ENCODE peak calls at places on chromosomes 16 and 17, in four cellular contexts. F is cardiac muscle cell, E is Calu3, G is EL. K is an unnamed sample.

GRCh38 chr16:1786242-1787055 is 3.7 kb downstream of the NUBP2 start:
- DNase-seq in G (no peak), F (no peak), E (no peak), K (no peak)

GRCh38 chr17:63431939-63432804 is 13.9 kb downstream of the CYB561 start:
- DNase-seq in G (peak; percentile 62), F (peak; percentile 47), E (no peak), K (no peak)

GRCh38 chr17:49132699-49133364 is at the start of gene B4GALNT2:
- DNase-seq in G (peak; percentile 41), F (peak; percentile 49), E (peak; percentile 60), K (no peak)

GRCh38 chr17:70171159-70171558 is 1.8 kb downstream of the KCNJ2 start:
- DNase-seq in G (no peak), F (no peak), E (no peak), K (no peak)

GRCh38 chr17:50946891-50947843 is 81.0 kb upstream of the TOB1 start:
- DNase-seq in G (peak; percentile 30), E (no peak), F (no peak), K (no peak)

GRCh38 chr17:56754523-56755208 is 79.1 kb downstream of the C17orf67 start:
- DNase-seq in E (no peak), F (peak; percentile 32), G (peak; percentile 75), K (peak; percentile 45)

GRCh38 chr17:55454906-55455474 is 33.4 kb upstream of the MMD start:
- DNase-seq in E (no peak), G (peak; percentile 89), F (no peak), K (peak; percentile 45)

GRCh38 chr17:38450699-38451029 is 22.4 kb downstream of the ARHGAP23 start:
- DNase-seq in F (no peak), G (no peak), E (no peak), K (no peak)

GRCh38 chr16:58028541-58029070 is 3.1 kb downstream of the MMP15 start:
- DNase-seq in G (peak; percentile 45), E (no peak), F (no peak), K (no peak)

GRCh38 chr17:41586863-41587495 is at the start of gene KRT14:
- DNase-seq in E (no peak), G (no peak), F (no peak), K (no peak)

GRCh38 chr16:63614421-63614820 is 1507.4 kb downstream of the CDH11 start:
- DNase-seq in E (no peak), G (no peak), F (no peak), K (peak; percentile 7)

GRCh38 chr16:67001726-67002125 is 13.3 kb downstream of the CES4A start:
- DNase-seq in F (no peak), G (peak; percentile 33), E (no peak), K (no peak)

GRCh38 chr17:21388066-21388465 is 11.9 kb downstream of the KCNJ12 start:
- DNase-seq in G (no peak), E (no peak), F (no peak), K (no peak)

GRCh38 chr17:29027521-29027920 is 15.4 kb upstream of the PIPOX start:
- DNase-seq in G (no peak), E (no peak), F (no peak), K (no peak)

GRCh38 chr17:3827124-3827773 is 18.8 kb downstream of the NCBP3 start:
- DNase-seq in F (peak; percentile 70), E (peak; percentile 69), G (peak; percentile 71), K (peak; percentile 76)

GRCh38 chr16:61295311-61295710 is 740.9 kb downstream of the CDH8 start:
- DNase-seq in E (no peak), F (no peak), G (no peak), K (peak; percentile 28)

GRCh38 chr16:25045696-25046381 is 30.7 kb upstream of the ARHGAP17 start:
- DNase-seq in G (peak; percentile 73), E (no peak), F (no peak), K (peak; percentile 44)

GRCh38 chr16:14155572-14156213 is 84.6 kb downstream of the MRTFB start:
- DNase-seq in F (no peak), E (no peak), G (no peak), K (no peak)

GRCh38 chr17:5422505-5422904 is 2.5 kb downstream of the RPAIN start:
- DNase-seq in E (no peak), G (peak; percentile 88), F (no peak), K (peak; percentile 67)

GRCh38 chr17:68343976-68344375 is 52.7 kb downstream of the ARSG start:
- DNase-seq in F (no peak), E (no peak), G (no peak), K (no peak)

GRCh38 chr17:80783971-80784370 is 207.7 kb upstream of the CHMP6 start:
- DNase-seq in G (no peak), F (no peak), E (no peak), K (no peak)

GRCh38 chr16:52515068-52515671 is 31.8 kb downstream of the TOX3 start:
- DNase-seq in F (peak; percentile 53), E (no peak), G (no peak), K (no peak)

GRCh38 chr17:948284-948852 is 31.2 kb downstream of the NXN start:
- DNase-seq in G (peak; percentile 69), F (no peak), E (no peak), K (no peak)

GRCh38 chr17:31449746-31450145 is 58.3 kb downstream of the RAB11FIP4 start:
- DNase-seq in F (no peak), G (no peak), E (no peak), K (no peak)

GRCh38 chr17:32498362-32498761 is 11.6 kb downstream of the CDK5R1 start:
- DNase-seq in E (no peak), G (no peak), F (no peak), K (no peak)

GRCh38 chr16:63289834-63290460 is 1253.7 kb upstream of the CDH8 start:
- DNase-seq in F (peak; percentile 75), G (no peak), E (peak; percentile 3), K (no peak)

GRCh38 chr17:81464586-81464985 is 48.0 kb downstream of the ACTG1 start:
- DNase-seq in F (no peak), G (no peak), E (no peak), K (no peak)

GRCh38 chr17:69561462-69561861 is 147.0 kb downstream of the MAP2K6 start:
- DNase-seq in G (no peak), F (no peak), E (no peak), K (no peak)

GRCh38 chr17:80254396-80255241 is 6.0 kb upstream of the RNF213 start:
- DNase-seq in G (peak; percentile 96), E (peak; percentile 67), F (no peak), K (peak; percentile 82)